ENCODE peak calls at places on chromosomes 7 and 10, in four cellular contexts. Y is HCT116, R is breast epithelium, B is stomach. S is an unnamed sample.

GRCh38 chr7:80316811-80317210 is 182.2 kb downstream of the GNAI1 start:
- DNase-seq in B (no peak), R (no peak), Y (no peak), S (no peak)

GRCh38 chr7:85232068-85232467 is 45.2 kb upstream of the SEMA3D start:
- DNase-seq in Y (no peak), B (no peak), R (no peak), S (no peak)

GRCh38 chr7:137135654-137136350 is 207.7 kb downstream of the PTN start:
- DNase-seq in Y (no peak), B (no peak), R (no peak), S (no peak)

GRCh38 chr10:118506835-118507234 is 88.6 kb downstream of the PRLHR start:
- DNase-seq in R (no peak), B (no peak), Y (no peak), S (no peak)

GRCh38 chr7:20778063-20778721 is 8.5 kb downstream of the SP8 start:
- DNase-seq in R (no peak), B (peak; percentile 42), Y (no peak), S (no peak)

GRCh38 chr7:87152897-87153641 is 816 bp downstream of the DMTF1 start:
- DNase-seq in Y (no peak), B (peak; percentile 33), R (peak; percentile 52), S (peak; percentile 18)

GRCh38 chr10:33163941-33164824 is 170.3 kb downstream of the NRP1 start:
- DNase-seq in R (no peak), B (no peak), Y (no peak), S (no peak)

GRCh38 chr10:8017276-8017675 is 37.2 kb upstream of the GATA3 start:
- DNase-seq in B (no peak), R (no peak), Y (no peak), S (no peak)

GRCh38 chr7:141354251-141354650 is 197.0 kb upstream of the AGK start:
- DNase-seq in R (no peak), B (no peak), Y (no peak), S (no peak)

GRCh38 chr7:13560441-13560840 is 429.0 kb downstream of the ETV1 start:
- DNase-seq in B (no peak), Y (no peak), R (no peak), S (no peak)

GRCh38 chr10:126668505-126668904 is 2.0 kb downstream of the C10orf90 start:
- DNase-seq in Y (no peak), B (no peak), R (no peak), S (no peak)

GRCh38 chr10:126669188-126669587 is 1.3 kb downstream of the C10orf90 start:
- DNase-seq in Y (no peak), B (no peak), R (no peak), S (no peak)

GRCh38 chr10:126670886-126671285 is 393 bp upstream of the C10orf90 start:
- DNase-seq in R (no peak), B (no peak), Y (no peak), S (no peak)

GRCh38 chr10:126671402-126671975 is 996 bp upstream of the C10orf90 start:
- DNase-seq in Y (no peak), B (no peak), R (no peak), S (no peak)

DNA sequence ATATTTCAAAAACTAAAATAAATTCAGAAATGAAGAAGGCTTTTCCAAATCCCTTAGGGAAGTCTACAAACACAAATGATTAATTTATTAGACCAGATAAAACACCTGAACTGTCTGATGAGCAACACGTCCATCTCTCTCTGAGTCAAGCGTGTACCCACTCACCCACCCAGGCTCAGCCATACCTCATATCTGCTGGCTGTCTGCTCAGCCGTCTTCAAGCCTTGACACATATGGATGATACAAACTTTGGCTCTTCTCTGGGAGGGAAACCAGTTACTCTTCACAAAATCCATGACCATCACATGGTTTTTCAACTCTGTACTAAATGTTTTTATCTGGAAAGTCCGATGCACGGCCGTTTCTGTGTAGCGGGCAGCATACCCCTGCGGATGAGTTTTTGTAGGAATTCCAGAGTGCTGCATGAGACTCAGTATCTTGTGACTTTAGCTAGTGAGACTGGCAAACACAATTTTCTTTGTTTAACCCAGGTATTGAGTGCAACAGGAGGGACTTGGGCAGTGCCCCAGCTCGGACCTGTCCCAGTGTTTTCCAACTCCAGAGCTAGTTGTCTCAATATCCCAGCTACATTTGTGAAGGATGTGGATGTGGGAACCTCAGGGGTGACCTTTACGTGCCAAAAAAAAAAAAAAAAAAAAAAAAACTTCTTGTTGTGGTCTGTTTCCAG is at the start of gene C10orf90:
- DNase-seq in Y (no peak), B (no peak), R (no peak), S (no peak)
- H3K27ac ChIP-seq in Y (no peak within 1 kb of the TSS), B (no peak within 1 kb of the TSS), R (peak within 1 kb of the TSS; percentile 70), S (no peak within 1 kb of the TSS)

DNA sequence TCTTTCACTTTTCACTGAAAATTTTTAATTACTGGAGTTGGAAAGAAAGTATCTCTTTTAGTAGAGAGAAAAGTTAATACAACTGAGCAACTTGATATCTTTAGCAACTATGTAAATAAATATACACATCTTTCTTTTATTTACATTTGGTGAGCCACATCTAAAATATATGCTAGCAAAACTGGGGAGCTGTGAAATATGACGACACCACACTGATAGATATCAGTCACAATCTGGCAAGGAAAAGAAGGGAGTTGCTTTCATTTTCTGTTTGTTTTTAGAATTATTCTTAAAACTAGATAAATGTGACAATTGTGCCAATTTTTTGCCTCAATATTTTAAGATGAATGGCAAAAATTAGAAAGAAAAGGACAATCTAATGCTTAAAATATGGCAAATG is 2.7 kb upstream of the ZNF804B start:
- DNase-seq in B (no peak), Y (no peak), R (no peak), S (no peak)
- TF ChIP-seq POLR2A in B (no peak), Y (no peak), R (no peak), S (no peak)

DNA sequence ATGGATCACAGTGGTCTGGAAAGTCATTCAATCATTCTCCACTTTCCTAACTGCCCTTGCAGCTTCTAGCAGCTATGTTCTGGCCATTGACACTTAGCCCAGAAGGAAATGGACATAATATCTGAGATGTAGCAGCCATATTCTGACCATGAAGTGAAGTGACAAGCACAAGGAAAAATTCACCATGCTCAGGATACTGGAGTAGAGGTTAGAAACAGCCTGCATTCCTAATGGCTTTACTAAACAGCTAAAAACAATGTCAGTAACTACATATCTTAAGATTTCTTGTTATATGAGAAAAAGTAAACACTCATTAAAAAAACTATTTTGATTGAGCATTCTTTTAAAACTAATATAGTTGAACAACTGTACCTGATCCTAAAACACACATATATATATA is 443.8 kb downstream of the MAGI2 start:
- DNase-seq in R (no peak), B (no peak), Y (no peak), S (no peak)
- TF ChIP-seq CTCF in R (no peak), B (no peak), Y (no peak), S (no peak)

GRCh38 chr10:121085386-121085785 is 234.2 kb downstream of the WDR11 start:
- DNase-seq in B (no peak), R (no peak), Y (no peak), S (no peak)
- H3K27ac ChIP-seq in B (no peak overlapping the region), R (no peak overlapping the region), Y (no peak overlapping the region), S (no peak overlapping the region)

DNA sequence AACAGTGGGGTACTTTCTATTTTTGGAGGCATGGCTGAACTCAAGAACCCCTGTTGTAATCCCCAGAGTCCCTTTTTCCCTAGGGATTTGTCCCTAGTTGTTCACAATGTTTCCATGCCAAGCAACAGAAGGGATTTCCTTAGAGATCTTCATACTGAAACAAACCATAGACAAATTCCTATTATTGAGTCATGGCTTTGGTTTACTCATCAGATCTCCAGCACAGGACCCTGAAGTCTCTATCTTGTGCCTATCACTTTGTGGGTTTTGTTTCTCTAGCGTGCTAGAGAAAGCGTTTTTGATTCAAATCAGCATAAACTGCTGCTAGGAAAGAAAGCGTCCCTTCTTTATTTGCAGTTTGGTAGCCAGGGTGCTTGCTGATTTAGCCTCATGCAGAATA is 165.0 kb downstream of the BAMBI start:
- DNase-seq in B (no peak), Y (no peak), R (no peak), S (no peak)
- TF ChIP-seq POLR2A in B (no peak), Y (no peak), R (no peak), S (no peak)

GRCh38 chr7:128008141-128008540 is 23.1 kb downstream of the LRRC4 start:
- DNase-seq in Y (no peak), R (no peak), B (no peak), S (no peak)

GRCh38 chr7:128007293-128007680 is 23.9 kb downstream of the LRRC4 start:
- DNase-seq in Y (no peak), B (no peak), R (no peak), S (no peak)

GRCh38 chr7:128011079-128011670 is 20.1 kb downstream of the LRRC4 start:
- DNase-seq in R (no peak), Y (no peak), B (no peak), S (no peak)

GRCh38 chr7:128008744-128009143 is 22.5 kb downstream of the LRRC4 start:
- DNase-seq in B (no peak), Y (no peak), R (no peak), S (no peak)

DNA sequence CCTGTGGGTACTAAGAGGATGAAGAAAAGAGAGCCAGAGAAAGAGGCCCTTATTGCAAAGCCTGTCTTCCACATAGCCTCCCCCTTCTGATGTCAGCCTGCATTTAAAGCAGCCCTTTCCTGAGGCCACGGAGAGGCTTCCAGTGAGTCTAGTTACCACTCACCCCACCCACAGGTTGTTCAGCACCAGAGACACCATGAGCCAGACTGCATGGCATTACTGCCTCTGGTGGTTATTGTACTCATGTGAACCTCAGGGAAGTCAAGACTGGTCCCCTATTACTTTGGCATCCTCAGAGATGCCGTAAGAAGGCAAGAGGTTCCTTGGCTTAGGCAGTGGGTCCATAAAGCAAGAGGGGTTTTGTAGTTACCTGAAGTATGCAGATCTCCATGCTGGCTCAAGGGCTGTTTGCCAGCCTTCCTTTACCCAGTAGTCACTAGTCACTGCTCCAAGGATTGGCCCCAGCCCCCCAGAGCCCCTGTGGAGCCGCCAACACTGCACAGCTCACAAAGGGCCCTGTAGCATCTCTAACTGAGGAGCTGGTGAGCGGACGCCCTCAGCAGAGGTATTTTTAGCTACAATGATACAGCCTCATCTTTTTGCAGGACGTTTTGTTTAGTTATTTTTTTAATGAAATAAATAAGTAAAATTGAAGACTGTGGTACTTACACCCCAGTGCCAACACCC is 20.7 kb downstream of the LRRC4 start:
- DNase-seq in Y (no peak), B (no peak), R (no peak), S (no peak)
- TF ChIP-seq CTCF in Y (no peak), B (no peak), R (no peak), S (no peak)

GRCh38 chr7:66110861-66111260 is 3.8 kb upstream of the CRCP start:
- DNase-seq in B (no peak), Y (peak; percentile 94), R (no peak), S (no peak)
- H3K27ac ChIP-seq in B (no peak overlapping the region), Y (peak overlapping the region; percentile 74), R (no peak overlapping the region), S (no peak overlapping the region)

GRCh38 chr7:135210818-135211178 is 528 bp downstream of the WDR91 start:
- DNase-seq in R (no peak), B (no peak), Y (no peak), S (no peak)

GRCh38 chr7:135213831-135214230 is 2.5 kb upstream of the WDR91 start:
- DNase-seq in B (no peak), R (no peak), Y (no peak), S (no peak)

GRCh38 chr7:135209225-135209834 is 2.0 kb downstream of the WDR91 start:
- DNase-seq in Y (no peak), R (no peak), B (no peak), S (no peak)

GRCh38 chr7:135208417-135208793 is 2.9 kb downstream of the WDR91 start:
- DNase-seq in B (no peak), Y (no peak), R (no peak), S (no peak)

GRCh38 chr7:135211179-135211945 is at the start of gene WDR91:
- DNase-seq in Y (peak; percentile 69), B (peak; percentile 98), R (peak; percentile 96), S (peak; percentile 95)
- TF ChIP-seq POLR2A in Y (no peak), B (no peak), R (peak; percentile 66), S (peak; percentile 39)

S was measured in heart left ventricle.